ENCODE peak calls at places on chromosome X, in six cellular contexts. W, D, C, Z, I and Y are unnamed samples.

GRCh38 chrX:29397506-29397905 is 810.3 kb downstream of the IL1RAPL1 start:
- DNase-seq in W (no peak), D (no peak), C (no peak), Z (no peak), I (no peak), Y (no peak)

GRCh38 chrX:129980043-129980442 is 2.4 kb upstream of the BCORL1 start:
- DNase-seq in W (no peak), D (no peak), C (peak; percentile 87), Z (peak; percentile 65), I (peak; percentile 37), Y (no peak)

GRCh38 chrX:110242371-110242770 is 75.5 kb downstream of the AMMECR1 start:
- DNase-seq in W (no peak), D (no peak), C (no peak), Z (no peak), I (no peak), Y (no peak)

GRCh38 chrX:125436855-125437254 is 117.2 kb downstream of the TEX13C start:
- DNase-seq in W (no peak), D (no peak), C (no peak), Z (no peak), I (no peak), Y (no peak)

GRCh38 chrX:130702867-130703707 is 199.9 kb downstream of the ENOX2 start:
- DNase-seq in W (no peak), D (no peak), C (no peak), Z (no peak), I (no peak), Y (no peak)

GRCh38 chrX:7147431-7147977 is at the start of gene STS:
- DNase-seq in W (no peak), D (no peak), C (peak; percentile 92), Z (peak; percentile 39), I (peak; percentile 54), Y (peak; percentile 10)

GRCh38 chrX:137748827-137749226 is 182.9 kb downstream of the ZIC3 start:
- DNase-seq in W (no peak), D (no peak), C (no peak), Z (no peak), I (no peak), Y (no peak)

GRCh38 chrX:12981880-12982279 is 7.0 kb downstream of the TMSB4X start:
- DNase-seq in W (no peak), D (no peak), C (no peak), Z (no peak), I (no peak), Y (no peak)

GRCh38 chrX:39065051-39065871 is 264.0 kb downstream of the MID1IP1 start:
- DNase-seq in W (peak; percentile 25), D (no peak), C (no peak), Z (no peak), I (no peak), Y (peak; percentile 29)

GRCh38 chrX:119698835-119699234 is 5.9 kb upstream of the SEPTIN6 start:
- DNase-seq in W (no peak), D (peak; percentile 47), C (no peak), Z (peak; percentile 63), I (no peak), Y (no peak)

GRCh38 chrX:84634201-84634782 is 132.0 kb upstream of the HDX start:
- DNase-seq in W (no peak), D (no peak), C (no peak), Z (no peak), I (no peak), Y (no peak)

GRCh38 chrX:150834695-150835094 is 63.8 kb downstream of the CD99L2 start:
- DNase-seq in W (no peak), D (no peak), C (no peak), Z (no peak), I (no peak), Y (no peak)

GRCh38 chrX:28609917-28610613 is 22.8 kb downstream of the IL1RAPL1 start:
- DNase-seq in W (no peak), D (no peak), C (no peak), Z (no peak), I (peak; percentile 56), Y (no peak)

GRCh38 chrX:81286075-81286474 is 84.2 kb downstream of the SH3BGRL start:
- DNase-seq in W (no peak), D (no peak), C (no peak), Z (no peak), I (no peak), Y (no peak)

GRCh38 chrX:44904542-44905115 is 31.6 kb downstream of the KDM6A start:
- DNase-seq in W (no peak), D (no peak), C (no peak), Z (no peak), I (no peak), Y (no peak)

GRCh38 chrX:131067846-131068745 is 9.9 kb downstream of the ARHGAP36 start:
- DNase-seq in W (no peak), D (no peak), C (no peak), Z (peak; percentile 51), I (no peak), Y (no peak)

GRCh38 chrX:149527705-149528104 is 13.1 kb upstream of the EOLA1 start:
- DNase-seq in W (no peak), D (peak; percentile 28), C (no peak), Z (peak; percentile 27), I (no peak), Y (no peak)

GRCh38 chrX:76148011-76148665 is 24.7 kb upstream of the PBDC1 start:
- DNase-seq in W (no peak), D (no peak), C (no peak), Z (no peak), I (no peak), Y (no peak)

GRCh38 chrX:1534321-1535168 is 2.4 kb downstream of the P2RY8 start:
- DNase-seq in W (no peak), D (no peak), C (peak; percentile 84), Z (no peak), I (no peak), Y (no peak)

GRCh38 chrX:153474718-153475117 is 4.3 kb upstream of the HAUS7 start:
- DNase-seq in W (no peak), D (no peak), C (peak; percentile 87), Z (no peak), I (peak; percentile 77), Y (no peak)

GRCh38 chrX:68488657-68489056 is 10.2 kb upstream of the YIPF6 start:
- DNase-seq in W (no peak), D (no peak), C (no peak), Z (no peak), I (no peak), Y (no peak)

GRCh38 chrX:18424482-18425198 is 768 bp upstream of the CDKL5 start:
- DNase-seq in W (no peak), D (no peak), C (peak; percentile 83), Z (peak; percentile 57), I (peak; percentile 17), Y (peak; percentile 8)

GRCh38 chrX:9456250-9457074 is 8.4 kb upstream of the TBL1X start:
- DNase-seq in W (no peak), D (no peak), C (no peak), Z (no peak), I (no peak), Y (no peak)

DNA sequence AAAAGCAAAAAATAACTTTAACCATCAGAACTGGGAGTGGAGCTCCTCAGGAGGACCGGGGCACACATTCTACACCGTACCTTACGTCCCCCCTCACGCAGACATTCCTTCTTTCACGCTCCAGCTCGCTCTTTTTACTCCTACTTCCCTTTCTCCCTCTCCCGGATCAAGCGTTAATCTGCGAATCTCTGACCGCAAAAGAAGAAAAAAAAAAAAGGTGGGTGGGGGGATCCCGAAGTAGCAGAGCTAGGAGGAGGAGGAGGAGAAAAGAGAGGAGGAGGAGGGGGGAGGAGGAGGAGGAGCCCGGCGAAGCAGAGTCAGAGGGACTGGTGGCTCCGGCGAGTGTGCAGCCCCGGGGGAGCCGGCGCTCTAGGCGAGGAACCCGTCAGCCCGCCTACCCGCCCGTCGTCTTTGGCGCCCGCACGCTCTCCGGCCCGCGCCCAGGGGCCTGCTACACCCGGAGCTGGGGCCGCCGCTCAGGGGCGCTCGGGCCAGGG is at the start of gene NHSL2:
- DNase-seq in W (no peak), D (no peak), C (no peak), Z (no peak), I (peak; percentile 30), Y (no peak)
- H3K27ac ChIP-seq in W (no peak within 1 kb of the TSS), D (no peak within 1 kb of the TSS), C (no peak within 1 kb of the TSS), Z (no peak within 1 kb of the TSS), I (no peak within 1 kb of the TSS), Y (no peak within 1 kb of the TSS)

GRCh38 chrX:101658661-101659477 is 781 bp downstream of the ARMCX2 start:
- DNase-seq in W (no peak), D (no peak), C (peak; percentile 84), Z (peak; percentile 84), I (peak; percentile 76), Y (peak; percentile 37)
- H3K27ac ChIP-seq in W (no peak overlapping the region), D (peak overlapping the region; percentile 54), C (peak overlapping the region; percentile 78), Z (peak overlapping the region; percentile 72), I (peak overlapping the region; percentile 39), Y (peak overlapping the region; percentile 67)

GRCh38 chrX:102711872-102712215 is 404 bp upstream of the GPRASP2 start:
- DNase-seq in W (no peak), D (no peak), C (peak; percentile 71), Z (no peak), I (no peak), Y (no peak)
- H3K27ac ChIP-seq in W (no peak overlapping the region), D (no peak overlapping the region), C (no peak overlapping the region), Z (peak overlapping the region; percentile 71), I (no peak overlapping the region), Y (no peak overlapping the region)

GRCh38 chrX:31228415-31228832 is 156.6 kb upstream of the FTHL17 start:
- DNase-seq in W (no peak), D (no peak), C (no peak), Z (no peak), I (peak; percentile 40), Y (no peak)

GRCh38 chrX:31233941-31234496 is 162.2 kb upstream of the FTHL17 start:
- DNase-seq in W (peak; percentile 16), D (no peak), C (no peak), Z (no peak), I (no peak), Y (no peak)

GRCh38 chrX:31228909-31229308 is 157.1 kb upstream of the FTHL17 start:
- DNase-seq in W (no peak), D (no peak), C (no peak), Z (no peak), I (no peak), Y (no peak)

GRCh38 chrX:31236231-31236630 is 164.4 kb upstream of the FTHL17 start:
- DNase-seq in W (no peak), D (no peak), C (no peak), Z (no peak), I (no peak), Y (no peak)

DNA sequence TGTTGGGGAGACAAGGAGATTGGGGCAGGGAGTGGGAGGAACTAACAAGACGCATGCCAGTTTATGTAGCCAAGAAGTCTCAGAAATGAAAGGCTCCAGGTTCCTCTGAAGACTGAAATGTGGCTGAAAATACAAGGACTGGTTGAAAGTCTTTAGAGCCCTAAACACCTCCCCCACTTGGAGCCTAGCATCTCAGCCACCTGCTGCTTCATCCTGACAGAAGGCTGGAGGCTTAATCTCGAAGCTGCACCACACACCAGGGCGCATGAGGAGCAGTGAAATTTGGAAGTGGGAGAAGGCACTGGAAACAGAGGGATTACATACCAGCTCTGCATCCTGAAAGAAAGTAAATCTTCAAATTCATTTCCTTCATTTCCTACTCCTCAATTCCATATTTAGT is 160.7 kb upstream of the FTHL17 start:
- DNase-seq in W (no peak), D (no peak), C (no peak), Z (no peak), I (no peak), Y (no peak)
- H3K27ac ChIP-seq in W (no peak overlapping the region), D (no peak overlapping the region), C (no peak overlapping the region), Z (no peak overlapping the region), I (no peak overlapping the region), Y (no peak overlapping the region)